ENCODE peak calls at places on chromosomes 16 and 17, in six cellular contexts. One of them, this sample, is unnamed.

GRCh38 chr17:49515196-49515770 is 20.2 kb downstream of the NGFR start:
- DNase-seq in cardiac fibroblast: peak; percentile 99
- DNase-seq in H54: peak; percentile 99
- DNase-seq in Jurkat, Clone E6-1: no peak
- DNase-seq in left ventricle myocardium superior: peak; percentile 97
- DNase-seq in type B pancreatic cell: no peak
- DNase-seq in this sample: no peak

GRCh38 chr17:56697190-56697589 is 103.7 kb downstream of the NOG start:
- DNase-seq in Jurkat, Clone E6-1: no peak
- DNase-seq in type B pancreatic cell: no peak
- DNase-seq in H54: no peak
- DNase-seq in left ventricle myocardium superior: no peak
- DNase-seq in cardiac fibroblast: no peak
- DNase-seq in this sample: no peak

GRCh38 chr16:50354629-50355456 is 13.9 kb downstream of the BRD7 start:
- DNase-seq in H54: no peak
- DNase-seq in cardiac fibroblast: peak; percentile 36
- DNase-seq in type B pancreatic cell: no peak
- DNase-seq in Jurkat, Clone E6-1: no peak
- DNase-seq in left ventricle myocardium superior: no peak
- DNase-seq in this sample: no peak

GRCh38 chr17:28579526-28579925 is 2.8 kb upstream of the ALDOC start:
- DNase-seq in left ventricle myocardium superior: no peak
- DNase-seq in Jurkat, Clone E6-1: no peak
- DNase-seq in H54: no peak
- DNase-seq in cardiac fibroblast: no peak
- DNase-seq in type B pancreatic cell: no peak
- DNase-seq in this sample: no peak

GRCh38 chr17:2703181-2703580 is 8.4 kb downstream of the CLUH start:
- DNase-seq in left ventricle myocardium superior: peak; percentile 32
- DNase-seq in Jurkat, Clone E6-1: no peak
- DNase-seq in cardiac fibroblast: no peak
- DNase-seq in H54: no peak
- DNase-seq in type B pancreatic cell: no peak
- DNase-seq in this sample: no peak

GRCh38 chr16:72879846-72880245 is 168.1 kb downstream of the ZFHX3 start:
- DNase-seq in Jurkat, Clone E6-1: no peak
- DNase-seq in H54: no peak
- DNase-seq in cardiac fibroblast: no peak
- DNase-seq in left ventricle myocardium superior: no peak
- DNase-seq in type B pancreatic cell: no peak
- DNase-seq in this sample: no peak

GRCh38 chr16:86597880-86598606 is 19.7 kb downstream of the FOXL1 start:
- DNase-seq in left ventricle myocardium superior: no peak
- DNase-seq in cardiac fibroblast: no peak
- DNase-seq in Jurkat, Clone E6-1: peak; percentile 9
- DNase-seq in H54: no peak
- DNase-seq in type B pancreatic cell: no peak
- DNase-seq in this sample: no peak

GRCh38 chr16:23479138-23479537 is 26.1 kb upstream of the COG7 start:
- DNase-seq in left ventricle myocardium superior: no peak
- DNase-seq in H54: no peak
- DNase-seq in cardiac fibroblast: no peak
- DNase-seq in type B pancreatic cell: no peak
- DNase-seq in Jurkat, Clone E6-1: no peak
- DNase-seq in this sample: no peak

GRCh38 chr17:7440823-7441174 is 1.5 kb downstream of the FGF11 start:
- DNase-seq in type B pancreatic cell: no peak
- DNase-seq in cardiac fibroblast: peak; percentile 20
- DNase-seq in H54: no peak
- DNase-seq in left ventricle myocardium superior: peak; percentile 77
- DNase-seq in Jurkat, Clone E6-1: no peak
- DNase-seq in this sample: no peak

GRCh38 chr17:38761612-38762011 is 9.1 kb downstream of the PSMB3 start:
- DNase-seq in Jurkat, Clone E6-1: peak; percentile 55
- DNase-seq in cardiac fibroblast: peak; percentile 38
- DNase-seq in H54: no peak
- DNase-seq in type B pancreatic cell: no peak
- DNase-seq in left ventricle myocardium superior: no peak
- DNase-seq in this sample: no peak

GRCh38 chr17:40556884-40557414 is 8.3 kb downstream of the CCR7 start:
- DNase-seq in H54: no peak
- DNase-seq in type B pancreatic cell: peak; percentile 49
- DNase-seq in cardiac fibroblast: no peak
- DNase-seq in Jurkat, Clone E6-1: no peak
- DNase-seq in left ventricle myocardium superior: peak; percentile 60
- DNase-seq in this sample: peak; percentile 7

GRCh38 chr17:8426094-8426720 is 9.5 kb upstream of the NDEL1 start:
- DNase-seq in cardiac fibroblast: no peak
- DNase-seq in left ventricle myocardium superior: no peak
- DNase-seq in type B pancreatic cell: no peak
- DNase-seq in H54: no peak
- DNase-seq in Jurkat, Clone E6-1: no peak
- DNase-seq in this sample: no peak